ENCODE peak calls at places on chromosomes 12 and 14, in five cellular contexts. One of them, this sample, is unnamed.
A peak's percentile ranks its signal among the peaks of the same experiment; 100 is the strongest.

GRCh38 chr14:22159049-22159448 is 430.0 kb downstream of the DAD1 start:
- DNase-seq in anterior cingulate cortex: no peak
- DNase-seq in SW480: peak; percentile 52
- DNase-seq in IMR-90: no peak
- DNase-seq in CD8-positive, alpha-beta T cell: no peak
- DNase-seq in this sample: no peak

GRCh38 chr12:72295744-72296143 is 23.6 kb downstream of the TRHDE start:
- DNase-seq in CD8-positive, alpha-beta T cell: no peak
- DNase-seq in SW480: no peak
- DNase-seq in anterior cingulate cortex: no peak
- DNase-seq in IMR-90: peak; percentile 90
- DNase-seq in this sample: no peak

GRCh38 chr12:62724285-62724684 is 210.7 kb downstream of the PPM1H start:
- DNase-seq in IMR-90: no peak
- DNase-seq in SW480: no peak
- DNase-seq in CD8-positive, alpha-beta T cell: no peak
- DNase-seq in anterior cingulate cortex: no peak
- DNase-seq in this sample: no peak

GRCh38 chr12:21502164-21502496 is 541 bp downstream of the GOLT1B start:
- DNase-seq in SW480: peak; percentile 7
- DNase-seq in CD8-positive, alpha-beta T cell: no peak
- DNase-seq in IMR-90: peak; percentile 34
- DNase-seq in anterior cingulate cortex: no peak
- DNase-seq in this sample: no peak

GRCh38 chr14:77861201-77861600 is 61.3 kb downstream of the ADCK1 start:
- DNase-seq in SW480: no peak
- DNase-seq in anterior cingulate cortex: peak; percentile 16
- DNase-seq in CD8-positive, alpha-beta T cell: no peak
- DNase-seq in IMR-90: no peak
- DNase-seq in this sample: no peak

GRCh38 chr12:113214938-113215400 is 6.3 kb upstream of the TPCN1 start:
- DNase-seq in IMR-90: peak; percentile 97
- DNase-seq in SW480: peak; percentile 92
- DNase-seq in CD8-positive, alpha-beta T cell: no peak
- DNase-seq in anterior cingulate cortex: no peak
- DNase-seq in this sample: peak; percentile 97

GRCh38 chr14:58150243-58150805 is 1.7 kb downstream of the ARMH4 start:
- DNase-seq in IMR-90: no peak
- DNase-seq in SW480: no peak
- DNase-seq in CD8-positive, alpha-beta T cell: no peak
- DNase-seq in anterior cingulate cortex: no peak
- DNase-seq in this sample: no peak

GRCh38 chr14:103056322-103057027 is 874 bp downstream of the CDC42BPB start:
- DNase-seq in anterior cingulate cortex: no peak
- DNase-seq in IMR-90: peak; percentile 55
- DNase-seq in CD8-positive, alpha-beta T cell: no peak
- DNase-seq in SW480: peak; percentile 49
- DNase-seq in this sample: peak; percentile 41

GRCh38 chr12:108611884-108612415 is 14.1 kb upstream of the TMEM119 start:
- DNase-seq in IMR-90: peak; percentile 89
- DNase-seq in SW480: peak; percentile 69
- DNase-seq in anterior cingulate cortex: no peak
- DNase-seq in CD8-positive, alpha-beta T cell: no peak
- DNase-seq in this sample: no peak

GRCh38 chr12:94725375-94726168 is 75.2 kb upstream of the TMCC3 start:
- DNase-seq in anterior cingulate cortex: no peak
- DNase-seq in SW480: no peak
- DNase-seq in IMR-90: peak; percentile 26
- DNase-seq in CD8-positive, alpha-beta T cell: no peak
- DNase-seq in this sample: peak; percentile 43

GRCh38 chr12:121932914-121933521 is 14.6 kb downstream of the CFAP251 start:
- DNase-seq in anterior cingulate cortex: no peak
- DNase-seq in IMR-90: no peak
- DNase-seq in CD8-positive, alpha-beta T cell: no peak
- DNase-seq in SW480: no peak
- DNase-seq in this sample: no peak

GRCh38 chr14:31051023-31051422 is 24.8 kb upstream of the STRN3 start:
- DNase-seq in anterior cingulate cortex: no peak
- DNase-seq in CD8-positive, alpha-beta T cell: no peak
- DNase-seq in IMR-90: no peak
- DNase-seq in SW480: no peak
- DNase-seq in this sample: no peak

GRCh38 chr12:45234134-45234865 is 18.4 kb downstream of the ANO6 start:
- DNase-seq in anterior cingulate cortex: no peak
- DNase-seq in SW480: peak; percentile 89
- DNase-seq in IMR-90: peak; percentile 98
- DNase-seq in CD8-positive, alpha-beta T cell: no peak
- DNase-seq in this sample: peak; percentile 81

GRCh38 chr12:80946591-80946990 is 8.9 kb upstream of the LIN7A start:
- DNase-seq in anterior cingulate cortex: no peak
- DNase-seq in CD8-positive, alpha-beta T cell: no peak
- DNase-seq in SW480: peak; percentile 4
- DNase-seq in IMR-90: peak; percentile 32
- DNase-seq in this sample: no peak

GRCh38 chr12:124698211-124698997 is 131.0 kb upstream of the NCOR2 start:
- DNase-seq in SW480: no peak
- DNase-seq in anterior cingulate cortex: peak; percentile 37
- DNase-seq in CD8-positive, alpha-beta T cell: no peak
- DNase-seq in IMR-90: peak; percentile 19
- DNase-seq in this sample: no peak

GRCh38 chr14:99122521-99123125 is 149.4 kb downstream of the BCL11B start:
- DNase-seq in anterior cingulate cortex: no peak
- DNase-seq in IMR-90: no peak
- DNase-seq in CD8-positive, alpha-beta T cell: no peak
- DNase-seq in SW480: no peak
- DNase-seq in this sample: no peak

GRCh38 chr12:93895096-93895460 is 217.9 kb downstream of the CRADD start:
- DNase-seq in CD8-positive, alpha-beta T cell: no peak
- DNase-seq in IMR-90: peak; percentile 30
- DNase-seq in anterior cingulate cortex: no peak
- DNase-seq in SW480: no peak
- DNase-seq in this sample: no peak

GRCh38 chr12:116461060-116461459 is 98.1 kb upstream of the MAP1LC3B2 start:
- DNase-seq in IMR-90: no peak
- DNase-seq in anterior cingulate cortex: no peak
- DNase-seq in SW480: no peak
- DNase-seq in CD8-positive, alpha-beta T cell: no peak
- DNase-seq in this sample: no peak

GRCh38 chr12:104182144-104182543 is 33.4 kb upstream of the TXNRD1 start:
- DNase-seq in IMR-90: peak; percentile 96
- DNase-seq in anterior cingulate cortex: no peak
- DNase-seq in CD8-positive, alpha-beta T cell: no peak
- DNase-seq in SW480: no peak
- DNase-seq in this sample: peak; percentile 86

GRCh38 chr14:58722433-58722832 is 84.7 kb downstream of the DACT1 start:
- DNase-seq in anterior cingulate cortex: no peak
- DNase-seq in SW480: no peak
- DNase-seq in CD8-positive, alpha-beta T cell: no peak
- DNase-seq in IMR-90: no peak
- DNase-seq in this sample: no peak

GRCh38 chr12:9925746-9926393 is 6.3 kb downstream of the CLEC2A start:
- DNase-seq in CD8-positive, alpha-beta T cell: no peak
- DNase-seq in IMR-90: peak; percentile 41
- DNase-seq in SW480: peak; percentile 64
- DNase-seq in anterior cingulate cortex: no peak
- DNase-seq in this sample: peak; percentile 24

GRCh38 chr14:98770151-98770550 is 501.8 kb downstream of the BCL11B start:
- DNase-seq in anterior cingulate cortex: peak; percentile 43
- DNase-seq in SW480: no peak
- DNase-seq in IMR-90: no peak
- DNase-seq in CD8-positive, alpha-beta T cell: no peak
- DNase-seq in this sample: no peak